ENCODE peak calls at places on chromosomes 1 and 21, in four cellular contexts. One of them, this sample, is unnamed. For H3K27me3 and H3K4me1, the result is how much of the 10 kb centered on the place peaks cover.

GRCh38 chr1:24318238-24318987 is 744 bp upstream of the GRHL3 start:
- DNase-seq in heart left ventricle: no peak
- DNase-seq in effector memory CD4-positive, alpha-beta T cell: no peak
- DNase-seq in heart right ventricle: no peak
- DNase-seq in this sample: no peak

GRCh38 chr1:232589809-232590741 is 39.9 kb downstream of the SIPA1L2 start:
- DNase-seq in heart left ventricle: peak
- DNase-seq in effector memory CD4-positive, alpha-beta T cell: no peak
- DNase-seq in heart right ventricle: no peak
- DNase-seq in this sample: no peak

GRCh38 chr1:154182342-154183044 is 9.4 kb downstream of the TPM3 start:
- DNase-seq in heart left ventricle: peak
- DNase-seq in effector memory CD4-positive, alpha-beta T cell: peak
- DNase-seq in heart right ventricle: peak
- DNase-seq in this sample: no peak

GRCh38 chr1:151443846-151444790 is 15.2 kb downstream of the POGZ start:
- DNase-seq in heart left ventricle: peak
- DNase-seq in effector memory CD4-positive, alpha-beta T cell: peak
- DNase-seq in heart right ventricle: peak
- DNase-seq in this sample: peak

GRCh38 chr1:20031161-20031560 is 38.8 kb upstream of the PLA2G5 start:
- DNase-seq in heart left ventricle: no peak
- DNase-seq in effector memory CD4-positive, alpha-beta T cell: no peak
- DNase-seq in heart right ventricle: no peak
- DNase-seq in this sample: no peak

GRCh38 chr1:168676029-168676812 is 52.8 kb downstream of the DPT start:
- DNase-seq in heart left ventricle: no peak
- DNase-seq in effector memory CD4-positive, alpha-beta T cell: no peak
- DNase-seq in heart right ventricle: no peak
- DNase-seq in this sample: no peak

GRCh38 chr21:43986544-43987451 is 25.3 kb upstream of the TRAPPC10 start:
- DNase-seq in heart left ventricle: no peak
- DNase-seq in effector memory CD4-positive, alpha-beta T cell: no peak
- DNase-seq in heart right ventricle: no peak
- DNase-seq in this sample: no peak

GRCh38 chr21:36820176-36821031 is 121.5 kb downstream of the SIM2 start:
- DNase-seq in heart left ventricle: no peak
- DNase-seq in effector memory CD4-positive, alpha-beta T cell: no peak
- DNase-seq in heart right ventricle: no peak
- DNase-seq in this sample: peak

GRCh38 chr1:17239420-17239819 is 9.5 kb upstream of the PADI3 start:
- DNase-seq in heart left ventricle: no peak
- DNase-seq in effector memory CD4-positive, alpha-beta T cell: no peak
- DNase-seq in heart right ventricle: peak
- DNase-seq in this sample: peak

GRCh38 chr1:234371414-234371813 is 1.8 kb upstream of the COA6 start:
- DNase-seq in heart left ventricle: no peak
- DNase-seq in effector memory CD4-positive, alpha-beta T cell: no peak
- DNase-seq in heart right ventricle: no peak
- DNase-seq in this sample: no peak

GRCh38 chr21:28608646-28609045 is 384.0 kb downstream of the LTN1 start:
- DNase-seq in heart left ventricle: no peak
- DNase-seq in effector memory CD4-positive, alpha-beta T cell: no peak
- DNase-seq in heart right ventricle: no peak
- DNase-seq in this sample: no peak

GRCh38 chr1:240595476-240595875 is 16.5 kb downstream of the GREM2 start:
- DNase-seq in heart left ventricle: no peak
- DNase-seq in effector memory CD4-positive, alpha-beta T cell: no peak
- DNase-seq in heart right ventricle: no peak
- DNase-seq in this sample: no peak

GRCh38 chr21:42413500-42413899 is 9.8 kb downstream of the UBASH3A start:
- DNase-seq in heart left ventricle: no peak
- DNase-seq in effector memory CD4-positive, alpha-beta T cell: no peak
- DNase-seq in heart right ventricle: no peak
- DNase-seq in this sample: no peak
- H3K27me3 ChIP-seq in heart left ventricle: under half
- H3K27me3 ChIP-seq in effector memory CD4-positive, alpha-beta T cell: under half
- H3K27me3 ChIP-seq in heart right ventricle: under half
- H3K27me3 ChIP-seq in this sample: under half

GRCh38 chr1:198627436-198628063 is 11.3 kb upstream of the PTPRC start:
- DNase-seq in heart left ventricle: no peak
- DNase-seq in effector memory CD4-positive, alpha-beta T cell: no peak
- DNase-seq in heart right ventricle: no peak
- DNase-seq in this sample: no peak
- H3K4me1 ChIP-seq in heart left ventricle: under half
- H3K4me1 ChIP-seq in effector memory CD4-positive, alpha-beta T cell: half or more
- H3K4me1 ChIP-seq in heart right ventricle: under half
- H3K4me1 ChIP-seq in this sample: under half

GRCh38 chr1:205452906-205453305 is 2.9 kb downstream of the BLACAT1 start:
- DNase-seq in heart left ventricle: no peak
- DNase-seq in effector memory CD4-positive, alpha-beta T cell: no peak
- DNase-seq in heart right ventricle: no peak
- DNase-seq in this sample: no peak
- H3K27me3 ChIP-seq in heart left ventricle: under half
- H3K27me3 ChIP-seq in effector memory CD4-positive, alpha-beta T cell: under half
- H3K27me3 ChIP-seq in heart right ventricle: half or more
- H3K27me3 ChIP-seq in this sample: under half

DNA sequence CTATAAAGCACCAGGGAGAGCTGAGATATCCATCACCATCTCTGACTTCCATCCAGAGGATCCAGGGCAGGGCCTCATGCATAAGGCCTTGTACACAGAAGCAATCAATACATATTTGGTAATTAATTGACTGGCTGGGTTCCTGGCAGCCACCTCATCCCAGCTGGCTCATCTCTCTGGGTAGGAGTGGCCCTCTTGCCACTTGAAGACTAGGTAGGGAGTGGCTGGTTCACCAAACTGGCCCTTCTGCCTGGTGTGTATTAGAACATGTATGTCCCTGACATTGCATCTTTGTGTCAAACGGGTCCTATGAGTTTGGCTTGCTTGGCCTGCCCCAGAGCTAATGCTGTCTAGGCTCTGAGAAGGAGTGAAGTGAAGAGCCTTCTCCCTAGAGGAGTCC is 11.8 kb downstream of the NUAK2 start:
- DNase-seq in heart left ventricle: no peak
- DNase-seq in effector memory CD4-positive, alpha-beta T cell: no peak
- DNase-seq in heart right ventricle: no peak
- DNase-seq in this sample: no peak
- H3K4me1 ChIP-seq in heart left ventricle: under half
- H3K4me1 ChIP-seq in effector memory CD4-positive, alpha-beta T cell: under half
- H3K4me1 ChIP-seq in heart right ventricle: under half
- H3K4me1 ChIP-seq in this sample: under half

DNA sequence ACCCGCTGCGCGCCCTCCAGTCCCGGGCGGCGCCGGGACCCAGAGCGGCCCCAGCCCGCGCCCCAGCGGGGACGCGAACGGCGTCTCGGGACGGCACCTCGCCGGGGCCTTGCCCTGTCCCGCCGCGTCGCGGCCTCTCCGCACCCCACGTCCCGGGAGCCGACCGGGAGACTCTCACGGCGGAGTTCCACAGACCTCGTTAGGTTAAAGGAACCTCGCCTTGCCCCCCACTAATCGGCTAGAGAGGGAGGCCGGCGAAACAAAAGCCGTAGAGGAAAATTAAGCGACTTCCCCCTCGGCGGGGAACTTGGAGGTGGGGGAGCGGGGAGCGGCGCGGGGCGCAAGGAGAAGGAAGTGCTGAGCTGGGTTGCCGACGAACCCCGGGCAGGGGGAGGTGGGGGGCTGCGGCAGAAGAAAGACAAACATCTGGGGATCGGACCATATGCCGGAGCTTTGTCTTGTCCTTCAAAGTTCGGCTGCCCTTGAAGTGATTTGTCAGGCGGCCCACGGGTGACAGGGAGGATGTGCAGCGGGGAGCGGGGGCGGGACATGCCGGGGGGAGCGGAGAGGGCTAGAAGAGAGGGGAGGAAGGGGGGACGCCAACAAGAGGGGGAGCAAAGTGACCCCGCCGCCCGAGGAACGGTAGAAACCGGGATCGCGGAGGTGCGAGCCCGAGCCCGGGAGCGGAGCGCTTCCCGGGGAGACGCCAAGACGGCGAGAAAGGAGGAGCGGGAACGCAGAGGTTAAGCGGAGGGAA is 120.0 kb upstream of the RRP15 start:
- DNase-seq in heart left ventricle: peak
- DNase-seq in effector memory CD4-positive, alpha-beta T cell: no peak
- DNase-seq in heart right ventricle: peak
- DNase-seq in this sample: no peak
- H3K27me3 ChIP-seq in heart left ventricle: under half
- H3K27me3 ChIP-seq in effector memory CD4-positive, alpha-beta T cell: under half
- H3K27me3 ChIP-seq in heart right ventricle: half or more
- H3K27me3 ChIP-seq in this sample: under half

DNA sequence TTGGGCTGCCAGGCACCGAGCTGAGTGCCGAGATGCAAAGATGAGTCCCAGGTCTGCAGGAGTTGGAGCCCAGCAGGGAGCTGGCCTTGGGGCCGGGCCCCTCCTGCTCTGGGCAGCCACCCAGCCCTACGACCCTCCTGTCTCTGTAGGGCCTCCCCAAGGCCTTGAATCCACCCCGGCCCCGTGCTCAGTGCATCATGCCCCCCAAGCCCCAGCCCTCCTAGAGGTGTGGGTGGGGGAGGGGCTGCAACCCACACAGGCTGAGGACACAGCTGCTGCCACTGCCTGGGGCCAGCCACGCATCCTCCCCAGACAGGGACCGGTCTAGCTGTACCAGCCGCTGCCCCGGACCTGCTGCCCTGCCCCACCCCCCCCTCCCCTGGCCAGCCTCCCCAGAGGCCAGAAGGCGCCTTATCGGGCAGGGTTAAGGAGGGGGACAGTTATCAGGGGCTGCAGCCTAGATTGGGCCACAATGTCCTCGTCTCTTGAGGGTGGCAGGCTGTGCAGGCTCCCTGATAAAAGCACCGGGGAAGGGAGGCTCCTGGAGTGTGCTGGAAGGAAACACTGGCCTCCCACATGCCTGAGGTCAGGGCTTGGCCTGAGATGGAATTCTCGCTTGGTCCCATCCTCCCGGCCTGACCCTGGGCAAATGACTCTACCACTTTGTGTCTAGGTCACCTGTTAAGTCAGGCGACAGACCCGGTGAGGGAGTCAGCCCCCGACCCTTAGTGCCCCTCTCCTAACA is 2.1 kb downstream of the SMIM1 start:
- DNase-seq in heart left ventricle: no peak
- DNase-seq in effector memory CD4-positive, alpha-beta T cell: no peak
- DNase-seq in heart right ventricle: no peak
- DNase-seq in this sample: no peak
- H3K4me1 ChIP-seq in heart left ventricle: under half
- H3K4me1 ChIP-seq in effector memory CD4-positive, alpha-beta T cell: under half
- H3K4me1 ChIP-seq in heart right ventricle: half or more
- H3K4me1 ChIP-seq in this sample: under half

DNA sequence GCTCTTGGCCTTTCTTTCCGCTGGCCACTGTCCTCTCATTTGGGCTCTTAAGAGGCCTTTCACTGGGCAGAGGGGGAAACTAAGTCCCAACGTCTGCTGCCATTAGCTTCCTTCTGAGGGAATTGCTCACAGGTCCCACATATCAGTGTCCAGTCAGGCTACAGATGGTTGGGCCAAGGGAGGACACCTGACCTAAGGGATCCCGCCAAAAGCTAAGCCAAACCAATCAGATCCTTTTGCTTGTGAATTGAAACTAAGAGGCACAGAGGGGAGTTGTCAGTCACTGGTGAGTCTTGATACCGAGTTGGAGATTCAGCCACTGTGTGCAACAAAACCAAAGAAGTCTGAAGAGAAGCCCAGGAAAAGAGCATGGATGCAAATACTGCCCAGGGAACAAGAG is 5.7 kb upstream of the NT5C1A start:
- DNase-seq in heart left ventricle: no peak
- DNase-seq in effector memory CD4-positive, alpha-beta T cell: no peak
- DNase-seq in heart right ventricle: no peak
- DNase-seq in this sample: no peak
- H3K27me3 ChIP-seq in heart left ventricle: under half
- H3K27me3 ChIP-seq in effector memory CD4-positive, alpha-beta T cell: under half
- H3K27me3 ChIP-seq in heart right ventricle: under half
- H3K27me3 ChIP-seq in this sample: half or more

GRCh38 chr1:89259283-89259971 is 13.2 kb downstream of the GBP5 start:
- DNase-seq in heart left ventricle: no peak
- DNase-seq in effector memory CD4-positive, alpha-beta T cell: peak
- DNase-seq in heart right ventricle: no peak
- DNase-seq in this sample: no peak
- H3K4me1 ChIP-seq in heart left ventricle: under half
- H3K4me1 ChIP-seq in effector memory CD4-positive, alpha-beta T cell: under half
- H3K4me1 ChIP-seq in heart right ventricle: under half
- H3K4me1 ChIP-seq in this sample: under half

GRCh38 chr1:3289502-3289901 is 165.0 kb upstream of the ARHGEF16 start:
- DNase-seq in heart left ventricle: no peak
- DNase-seq in effector memory CD4-positive, alpha-beta T cell: no peak
- DNase-seq in heart right ventricle: no peak
- DNase-seq in this sample: no peak

GRCh38 chr1:3292051-3292722 is 162.3 kb upstream of the ARHGEF16 start:
- DNase-seq in heart left ventricle: peak
- DNase-seq in effector memory CD4-positive, alpha-beta T cell: no peak
- DNase-seq in heart right ventricle: peak
- DNase-seq in this sample: no peak

GRCh38 chr1:3292868-3293562 is 161.4 kb upstream of the ARHGEF16 start:
- DNase-seq in heart left ventricle: no peak
- DNase-seq in effector memory CD4-positive, alpha-beta T cell: no peak
- DNase-seq in heart right ventricle: no peak
- DNase-seq in this sample: no peak

GRCh38 chr1:3290915-3291314 is 163.6 kb upstream of the ARHGEF16 start:
- DNase-seq in heart left ventricle: no peak
- DNase-seq in effector memory CD4-positive, alpha-beta T cell: no peak
- DNase-seq in heart right ventricle: no peak
- DNase-seq in this sample: no peak

GRCh38 chr1:3290438-3290837 is 164.0 kb upstream of the ARHGEF16 start:
- DNase-seq in heart left ventricle: no peak
- DNase-seq in effector memory CD4-positive, alpha-beta T cell: no peak
- DNase-seq in heart right ventricle: no peak
- DNase-seq in this sample: no peak
- H3K27me3 ChIP-seq in heart left ventricle: under half
- H3K27me3 ChIP-seq in effector memory CD4-positive, alpha-beta T cell: under half
- H3K27me3 ChIP-seq in heart right ventricle: under half
- H3K27me3 ChIP-seq in this sample: under half

DNA sequence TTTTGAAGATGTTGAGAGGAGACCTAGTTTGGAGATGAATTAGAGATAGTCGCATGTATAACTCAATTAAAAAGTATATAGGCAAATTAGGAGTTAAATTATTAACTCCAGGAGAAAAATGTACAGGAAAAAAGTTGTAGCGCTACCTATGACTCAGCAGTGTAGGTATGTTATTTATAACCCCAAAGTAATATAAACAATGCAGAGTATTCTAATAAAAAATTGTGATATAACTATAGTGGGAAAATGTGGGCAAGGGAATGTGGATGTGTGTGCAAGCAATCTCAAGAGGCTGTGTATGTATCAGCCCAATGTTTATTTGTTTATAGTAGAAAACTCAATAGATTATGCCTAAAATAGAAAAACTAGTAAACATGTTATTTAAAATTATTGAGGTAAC is 144.5 kb downstream of the BRINP2 start:
- DNase-seq in heart left ventricle: no peak
- DNase-seq in effector memory CD4-positive, alpha-beta T cell: no peak
- DNase-seq in heart right ventricle: no peak
- DNase-seq in this sample: no peak
- H3K4me1 ChIP-seq in heart left ventricle: under half
- H3K4me1 ChIP-seq in effector memory CD4-positive, alpha-beta T cell: under half
- H3K4me1 ChIP-seq in heart right ventricle: under half
- H3K4me1 ChIP-seq in this sample: under half